ENCODE peak calls at places on chromosomes 7 and 10, in four cellular contexts. L is K562, T is GM12878, D is H1. M is an unnamed sample.

GRCh38 chr7:28155019-28155660 is 25.5 kb downstream of the JAZF1 start:
- DNase-seq in T (peak), L (no peak), D (no peak), M (no peak)

GRCh38 chr10:116708386-116708785 is 34.0 kb downstream of the HSPA12A start:
- DNase-seq in L (no peak), D (no peak), T (no peak), M (no peak)

GRCh38 chr7:150409300-150410030 is 30.3 kb downstream of the ZNF775 start:
- DNase-seq in T (no peak), D (no peak), L (no peak), M (no peak)

GRCh38 chr7:111333010-111333409 is 229.3 kb downstream of the IMMP2L start:
- DNase-seq in T (no peak), L (no peak), D (no peak), M (no peak)

GRCh38 chr10:16521311-16522016 is at the start of gene C1QL3:
- DNase-seq in T (no peak), L (no peak), D (no peak), M (no peak)

GRCh38 chr10:132293416-132294195 is 14.1 kb downstream of the STK32C start:
- DNase-seq in D (no peak), T (no peak), L (no peak), M (no peak)

GRCh38 chr10:110411047-110411410 is 86.7 kb upstream of the DUSP5 start:
- DNase-seq in D (no peak), L (no peak), T (no peak), M (no peak)

GRCh38 chr7:142714375-142714774 is 34.9 kb upstream of the PRSS1 start:
- DNase-seq in L (no peak), D (no peak), T (no peak), M (no peak)

GRCh38 chr7:137443616-137444015 is 100.1 kb upstream of the PTN start:
- DNase-seq in T (no peak), L (no peak), D (no peak), M (no peak)

GRCh38 chr10:122357685-122358084 is 16.8 kb upstream of the PLEKHA1 start:
- DNase-seq in L (no peak), D (no peak), T (no peak), M (no peak)

GRCh38 chr7:155533120-155533826 is 13.1 kb downstream of the CNPY1 start:
- DNase-seq in L (no peak), D (no peak), T (no peak), M (no peak)

GRCh38 chr10:95237376-95238170 is 43.5 kb downstream of the ACSM6 start:
- DNase-seq in T (no peak), L (no peak), D (no peak), M (no peak)

GRCh38 chr10:76543655-76544054 is 1094.0 kb downstream of the KCNMA1 start:
- DNase-seq in T (no peak), L (no peak), D (no peak), M (no peak)

DNA sequence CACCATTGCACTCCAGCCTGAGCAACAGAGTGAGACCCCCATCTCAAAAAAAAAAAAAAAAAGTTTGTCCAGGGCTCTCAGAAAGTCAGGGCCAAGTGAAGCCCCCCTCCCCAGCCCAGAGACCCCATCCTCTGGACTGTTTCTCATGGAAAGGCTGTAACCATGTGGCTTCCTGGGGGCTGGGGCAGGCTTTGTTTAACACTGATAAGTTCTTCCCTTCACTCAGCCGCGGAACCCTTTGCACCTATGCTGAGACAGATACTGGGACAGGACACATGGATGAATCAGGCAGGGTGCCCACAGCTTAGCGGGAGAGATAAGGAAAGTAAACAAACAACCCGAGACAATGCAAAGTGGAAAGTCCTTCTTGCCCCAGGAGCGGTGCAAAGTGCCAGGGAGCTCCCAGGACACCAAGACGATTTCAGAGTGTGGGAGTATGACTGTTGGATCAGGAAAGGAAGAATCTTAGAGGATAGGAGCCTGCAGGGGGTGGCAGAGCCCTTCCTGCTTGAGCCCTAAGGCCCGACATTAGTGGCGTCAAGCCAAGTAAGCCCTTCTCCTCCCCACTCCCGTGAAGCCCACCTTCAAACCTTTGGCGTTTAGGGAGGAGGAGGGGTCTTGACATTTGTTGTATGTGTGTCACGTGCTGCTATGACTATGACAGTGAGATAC is 11.6 kb downstream of the MLXIPL start:
- DNase-seq in T (no peak), L (peak), D (no peak), M (peak)
- TF ChIP-seq TAF1 in T (no peak), L (peak), D (no peak), M (no peak)

GRCh38 chr7:157784114-157784835 is 447.5 kb downstream of the DNAJB6 start:
- DNase-seq in T (no peak), D (no peak), L (no peak), M (no peak)
- TF ChIP-seq SRF in T (no peak), D (no peak), L (no peak), M (no peak)

GRCh38 chr10:101768791-101769170 is 7.1 kb downstream of the FGF8 start:
- DNase-seq in T (no peak), L (no peak), D (no peak), M (no peak)
- TF ChIP-seq MAX in T (no peak), L (no peak), D (no peak), M (no peak)

DNA sequence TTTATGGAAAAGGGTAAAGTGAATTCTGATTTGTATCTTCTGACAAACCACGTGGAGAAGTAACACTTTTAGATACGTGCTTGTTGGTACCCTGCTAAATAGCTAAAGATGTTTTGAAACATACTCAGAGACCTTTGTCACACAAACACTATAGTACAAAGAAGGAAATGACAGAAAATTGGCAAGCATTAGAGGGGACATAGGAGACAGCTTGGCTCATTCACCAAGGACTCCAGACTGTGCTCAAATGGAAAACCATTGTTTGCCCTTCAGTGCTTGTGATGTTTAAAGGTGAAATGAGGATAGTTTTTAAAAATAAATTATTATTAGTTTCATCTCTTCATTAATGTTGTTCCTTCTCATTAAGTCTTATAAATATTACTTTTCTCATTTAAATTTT is 34.0 kb upstream of the CD36 start:
- DNase-seq in L (no peak), T (no peak), D (no peak), M (no peak)
- TF ChIP-seq TAF1 in L (no peak), T (no peak), D (no peak), M (no peak)

GRCh38 chr10:61986357-61986756 is 84.9 kb downstream of the ARID5B start:
- DNase-seq in T (no peak), L (no peak), D (peak), M (no peak)

GRCh38 chr10:61986788-61987187 is 85.3 kb downstream of the ARID5B start:
- DNase-seq in D (no peak), T (no peak), L (no peak), M (no peak)

GRCh38 chr10:61989995-61990760 is 88.7 kb downstream of the ARID5B start:
- DNase-seq in T (no peak), D (no peak), L (no peak), M (no peak)

GRCh38 chr10:61987537-61987936 is 86.0 kb downstream of the ARID5B start:
- DNase-seq in L (no peak), T (no peak), D (no peak), M (no peak)

GRCh38 chr10:61987951-61988379 is 86.5 kb downstream of the ARID5B start:
- DNase-seq in T (peak), L (no peak), D (no peak), M (no peak)
- TF ChIP-seq SRF in T (no peak), L (no peak), D (no peak), M (no peak)